ENCODE peak calls at places on chromosomes 6 and 20, in nine cellular contexts. One of them, this sample, is unnamed.

GRCh38 chr6:151081658-151082057 is 158.1 kb upstream of the AKAP12 start:
- DNase-seq in pulmonary artery endothelial cell: no peak
- DNase-seq in fibroblast of the aortic adventitia: no peak
- DNase-seq in renal cortical epithelial cell: no peak
- DNase-seq in HFFc6: no peak
- DNase-seq in stomach: no peak
- DNase-seq in lung microvascular endothelial cell: no peak
- DNase-seq in GF-D8: no peak
- DNase-seq in psoas muscle: no peak
- DNase-seq in this sample: no peak

GRCh38 chr6:71040043-71040442 is 83.2 kb upstream of the B3GAT2 start:
- DNase-seq in pulmonary artery endothelial cell: no peak
- DNase-seq in fibroblast of the aortic adventitia: no peak
- DNase-seq in renal cortical epithelial cell: peak
- DNase-seq in HFFc6: no peak
- DNase-seq in stomach: no peak
- DNase-seq in lung microvascular endothelial cell: no peak
- DNase-seq in GF-D8: no peak
- DNase-seq in psoas muscle: no peak
- DNase-seq in this sample: no peak

GRCh38 chr20:10647471-10647870 is 26.3 kb downstream of the JAG1 start:
- DNase-seq in pulmonary artery endothelial cell: no peak
- DNase-seq in fibroblast of the aortic adventitia: no peak
- DNase-seq in renal cortical epithelial cell: peak
- DNase-seq in HFFc6: no peak
- DNase-seq in stomach: no peak
- DNase-seq in lung microvascular endothelial cell: no peak
- DNase-seq in GF-D8: no peak
- DNase-seq in psoas muscle: no peak
- DNase-seq in this sample: no peak

GRCh38 chr6:81844686-81845085 is 92.2 kb upstream of the TENT5A start:
- DNase-seq in pulmonary artery endothelial cell: no peak
- DNase-seq in fibroblast of the aortic adventitia: peak
- DNase-seq in renal cortical epithelial cell: no peak
- DNase-seq in HFFc6: no peak
- DNase-seq in stomach: no peak
- DNase-seq in lung microvascular endothelial cell: no peak
- DNase-seq in GF-D8: no peak
- DNase-seq in psoas muscle: no peak
- DNase-seq in this sample: peak

GRCh38 chr20:47970282-47970903 is 185.1 kb upstream of the SULF2 start:
- DNase-seq in pulmonary artery endothelial cell: no peak
- DNase-seq in fibroblast of the aortic adventitia: no peak
- DNase-seq in renal cortical epithelial cell: peak
- DNase-seq in HFFc6: no peak
- DNase-seq in stomach: no peak
- DNase-seq in lung microvascular endothelial cell: no peak
- DNase-seq in GF-D8: no peak
- DNase-seq in psoas muscle: no peak
- DNase-seq in this sample: no peak

GRCh38 chr6:160767019-160767646 is 65.1 kb downstream of the PLG start:
- DNase-seq in pulmonary artery endothelial cell: peak
- DNase-seq in fibroblast of the aortic adventitia: peak
- DNase-seq in renal cortical epithelial cell: peak
- DNase-seq in HFFc6: no peak
- DNase-seq in stomach: peak
- DNase-seq in lung microvascular endothelial cell: peak
- DNase-seq in GF-D8: no peak
- DNase-seq in psoas muscle: peak
- DNase-seq in this sample: peak

GRCh38 chr6:98576811-98577210 is 257.6 kb upstream of the POU3F2 start:
- DNase-seq in pulmonary artery endothelial cell: no peak
- DNase-seq in fibroblast of the aortic adventitia: no peak
- DNase-seq in renal cortical epithelial cell: no peak
- DNase-seq in HFFc6: no peak
- DNase-seq in stomach: no peak
- DNase-seq in lung microvascular endothelial cell: no peak
- DNase-seq in GF-D8: no peak
- DNase-seq in psoas muscle: no peak
- DNase-seq in this sample: no peak

GRCh38 chr6:112298021-112298745 is 43.8 kb upstream of the LAMA4 start:
- DNase-seq in pulmonary artery endothelial cell: peak
- DNase-seq in fibroblast of the aortic adventitia: peak
- DNase-seq in renal cortical epithelial cell: peak
- DNase-seq in HFFc6: peak
- DNase-seq in stomach: no peak
- DNase-seq in lung microvascular endothelial cell: peak
- DNase-seq in GF-D8: no peak
- DNase-seq in psoas muscle: no peak
- DNase-seq in this sample: peak

GRCh38 chr20:13286052-13286451 is 65.0 kb downstream of the ISM1 start:
- DNase-seq in pulmonary artery endothelial cell: no peak
- DNase-seq in fibroblast of the aortic adventitia: no peak
- DNase-seq in renal cortical epithelial cell: no peak
- DNase-seq in HFFc6: no peak
- DNase-seq in stomach: no peak
- DNase-seq in lung microvascular endothelial cell: no peak
- DNase-seq in GF-D8: no peak
- DNase-seq in psoas muscle: no peak
- DNase-seq in this sample: no peak

GRCh38 chr6:33298773-33299236 is at the start of gene RGL2:
- DNase-seq in pulmonary artery endothelial cell: no peak
- DNase-seq in fibroblast of the aortic adventitia: peak
- DNase-seq in renal cortical epithelial cell: no peak
- DNase-seq in HFFc6: no peak
- DNase-seq in stomach: peak
- DNase-seq in lung microvascular endothelial cell: peak
- DNase-seq in GF-D8: peak
- DNase-seq in psoas muscle: peak
- DNase-seq in this sample: peak

GRCh38 chr6:19719691-19720127 is 117.5 kb upstream of the ID4 start:
- DNase-seq in pulmonary artery endothelial cell: no peak
- DNase-seq in fibroblast of the aortic adventitia: peak
- DNase-seq in renal cortical epithelial cell: peak
- DNase-seq in HFFc6: peak
- DNase-seq in stomach: no peak
- DNase-seq in lung microvascular endothelial cell: no peak
- DNase-seq in GF-D8: no peak
- DNase-seq in psoas muscle: no peak
- DNase-seq in this sample: peak

GRCh38 chr20:34390769-34391447 is 27.8 kb downstream of the ITCH start:
- DNase-seq in pulmonary artery endothelial cell: peak
- DNase-seq in fibroblast of the aortic adventitia: peak
- DNase-seq in renal cortical epithelial cell: peak
- DNase-seq in HFFc6: peak
- DNase-seq in stomach: peak
- DNase-seq in lung microvascular endothelial cell: peak
- DNase-seq in GF-D8: no peak
- DNase-seq in psoas muscle: peak
- DNase-seq in this sample: peak

GRCh38 chr20:13231031-13231752 is 10.1 kb downstream of the ISM1 start:
- DNase-seq in pulmonary artery endothelial cell: no peak
- DNase-seq in fibroblast of the aortic adventitia: no peak
- DNase-seq in renal cortical epithelial cell: peak
- DNase-seq in HFFc6: peak
- DNase-seq in stomach: no peak
- DNase-seq in lung microvascular endothelial cell: peak
- DNase-seq in GF-D8: no peak
- DNase-seq in psoas muscle: no peak
- DNase-seq in this sample: peak

GRCh38 chr6:159931112-159931511 is 37.8 kb upstream of the IGF2R start:
- DNase-seq in pulmonary artery endothelial cell: no peak
- DNase-seq in fibroblast of the aortic adventitia: no peak
- DNase-seq in renal cortical epithelial cell: no peak
- DNase-seq in HFFc6: no peak
- DNase-seq in stomach: no peak
- DNase-seq in lung microvascular endothelial cell: no peak
- DNase-seq in GF-D8: no peak
- DNase-seq in psoas muscle: no peak
- DNase-seq in this sample: no peak

GRCh38 chr6:10555625-10556309 is 34.6 kb downstream of the GCNT2 start:
- DNase-seq in pulmonary artery endothelial cell: no peak
- DNase-seq in fibroblast of the aortic adventitia: peak
- DNase-seq in renal cortical epithelial cell: no peak
- DNase-seq in HFFc6: no peak
- DNase-seq in stomach: peak
- DNase-seq in lung microvascular endothelial cell: peak
- DNase-seq in GF-D8: no peak
- DNase-seq in psoas muscle: peak
- DNase-seq in this sample: peak

GRCh38 chr20:44967207-44967807 is 995 bp downstream of the STK4 start:
- DNase-seq in pulmonary artery endothelial cell: no peak
- DNase-seq in fibroblast of the aortic adventitia: peak
- DNase-seq in renal cortical epithelial cell: peak
- DNase-seq in HFFc6: peak
- DNase-seq in stomach: no peak
- DNase-seq in lung microvascular endothelial cell: no peak
- DNase-seq in GF-D8: peak
- DNase-seq in psoas muscle: no peak
- DNase-seq in this sample: no peak

GRCh38 chr6:155121699-155122098 is 126.6 kb downstream of the TIAM2 start:
- DNase-seq in pulmonary artery endothelial cell: no peak
- DNase-seq in fibroblast of the aortic adventitia: peak
- DNase-seq in renal cortical epithelial cell: no peak
- DNase-seq in HFFc6: peak
- DNase-seq in stomach: no peak
- DNase-seq in lung microvascular endothelial cell: no peak
- DNase-seq in GF-D8: no peak
- DNase-seq in psoas muscle: peak
- DNase-seq in this sample: peak

GRCh38 chr6:137657351-137657911 is 163.2 kb upstream of the OLIG3 start:
- DNase-seq in pulmonary artery endothelial cell: no peak
- DNase-seq in fibroblast of the aortic adventitia: no peak
- DNase-seq in renal cortical epithelial cell: peak
- DNase-seq in HFFc6: no peak
- DNase-seq in stomach: no peak
- DNase-seq in lung microvascular endothelial cell: no peak
- DNase-seq in GF-D8: no peak
- DNase-seq in psoas muscle: no peak
- DNase-seq in this sample: no peak

GRCh38 chr6:157764346-157765068 is 58.5 kb upstream of the SNX9 start:
- DNase-seq in pulmonary artery endothelial cell: peak
- DNase-seq in fibroblast of the aortic adventitia: peak
- DNase-seq in renal cortical epithelial cell: peak
- DNase-seq in HFFc6: peak
- DNase-seq in stomach: peak
- DNase-seq in lung microvascular endothelial cell: peak
- DNase-seq in GF-D8: peak
- DNase-seq in psoas muscle: peak
- DNase-seq in this sample: peak

GRCh38 chr6:20819774-20820400 is 285.6 kb downstream of the CDKAL1 start:
- DNase-seq in pulmonary artery endothelial cell: no peak
- DNase-seq in fibroblast of the aortic adventitia: no peak
- DNase-seq in renal cortical epithelial cell: no peak
- DNase-seq in HFFc6: no peak
- DNase-seq in stomach: no peak
- DNase-seq in lung microvascular endothelial cell: no peak
- DNase-seq in GF-D8: no peak
- DNase-seq in psoas muscle: no peak
- DNase-seq in this sample: no peak

GRCh38 chr6:73207221-73207837 is 18.0 kb downstream of the KHDC1L start:
- DNase-seq in pulmonary artery endothelial cell: no peak
- DNase-seq in fibroblast of the aortic adventitia: peak
- DNase-seq in renal cortical epithelial cell: no peak
- DNase-seq in HFFc6: no peak
- DNase-seq in stomach: no peak
- DNase-seq in lung microvascular endothelial cell: no peak
- DNase-seq in GF-D8: no peak
- DNase-seq in psoas muscle: no peak
- DNase-seq in this sample: no peak

GRCh38 chr20:44583179-44583578 is 800 bp downstream of the PKIG start:
- DNase-seq in pulmonary artery endothelial cell: no peak
- DNase-seq in fibroblast of the aortic adventitia: no peak
- DNase-seq in renal cortical epithelial cell: no peak
- DNase-seq in HFFc6: no peak
- DNase-seq in stomach: no peak
- DNase-seq in lung microvascular endothelial cell: no peak
- DNase-seq in GF-D8: no peak
- DNase-seq in psoas muscle: no peak
- DNase-seq in this sample: no peak

GRCh38 chr6:68778356-68779020 is 143.4 kb downstream of the ADGRB3 start:
- DNase-seq in pulmonary artery endothelial cell: no peak
- DNase-seq in fibroblast of the aortic adventitia: peak
- DNase-seq in renal cortical epithelial cell: peak
- DNase-seq in HFFc6: no peak
- DNase-seq in stomach: no peak
- DNase-seq in lung microvascular endothelial cell: peak
- DNase-seq in GF-D8: no peak
- DNase-seq in psoas muscle: no peak
- DNase-seq in this sample: peak

GRCh38 chr6:79438015-79438414 is 99.2 kb downstream of the LCA5 start:
- DNase-seq in pulmonary artery endothelial cell: no peak
- DNase-seq in fibroblast of the aortic adventitia: peak
- DNase-seq in renal cortical epithelial cell: no peak
- DNase-seq in HFFc6: no peak
- DNase-seq in stomach: no peak
- DNase-seq in lung microvascular endothelial cell: peak
- DNase-seq in GF-D8: no peak
- DNase-seq in psoas muscle: no peak
- DNase-seq in this sample: peak

GRCh38 chr6:167953551-167953950 is 43.9 kb upstream of the KIF25 start:
- DNase-seq in pulmonary artery endothelial cell: no peak
- DNase-seq in fibroblast of the aortic adventitia: no peak
- DNase-seq in renal cortical epithelial cell: no peak
- DNase-seq in HFFc6: no peak
- DNase-seq in stomach: no peak
- DNase-seq in lung microvascular endothelial cell: no peak
- DNase-seq in GF-D8: no peak
- DNase-seq in psoas muscle: no peak
- DNase-seq in this sample: no peak

GRCh38 chr6:52644246-52644645 is 26.7 kb upstream of the TMEM14A start:
- DNase-seq in pulmonary artery endothelial cell: no peak
- DNase-seq in fibroblast of the aortic adventitia: no peak
- DNase-seq in renal cortical epithelial cell: no peak
- DNase-seq in HFFc6: no peak
- DNase-seq in stomach: no peak
- DNase-seq in lung microvascular endothelial cell: no peak
- DNase-seq in GF-D8: no peak
- DNase-seq in psoas muscle: no peak
- DNase-seq in this sample: no peak

GRCh38 chr6:4743026-4743425 is 33.2 kb upstream of the CDYL start:
- DNase-seq in pulmonary artery endothelial cell: no peak
- DNase-seq in fibroblast of the aortic adventitia: peak
- DNase-seq in renal cortical epithelial cell: no peak
- DNase-seq in HFFc6: no peak
- DNase-seq in stomach: no peak
- DNase-seq in lung microvascular endothelial cell: no peak
- DNase-seq in GF-D8: no peak
- DNase-seq in psoas muscle: no peak
- DNase-seq in this sample: no peak

GRCh38 chr6:35718354-35718695 is 18.5 kb upstream of the ARMC12 start:
- DNase-seq in pulmonary artery endothelial cell: no peak
- DNase-seq in fibroblast of the aortic adventitia: no peak
- DNase-seq in renal cortical epithelial cell: no peak
- DNase-seq in HFFc6: no peak
- DNase-seq in stomach: no peak
- DNase-seq in lung microvascular endothelial cell: no peak
- DNase-seq in GF-D8: no peak
- DNase-seq in psoas muscle: no peak
- DNase-seq in this sample: no peak

GRCh38 chr6:69162811-69163210 is 527.7 kb downstream of the ADGRB3 start:
- DNase-seq in pulmonary artery endothelial cell: no peak
- DNase-seq in fibroblast of the aortic adventitia: no peak
- DNase-seq in renal cortical epithelial cell: no peak
- DNase-seq in HFFc6: no peak
- DNase-seq in stomach: no peak
- DNase-seq in lung microvascular endothelial cell: no peak
- DNase-seq in GF-D8: no peak
- DNase-seq in psoas muscle: no peak
- DNase-seq in this sample: peak

GRCh38 chr6:163408352-163408991 is 6.0 kb upstream of the QKI start:
- DNase-seq in pulmonary artery endothelial cell: no peak
- DNase-seq in fibroblast of the aortic adventitia: no peak
- DNase-seq in renal cortical epithelial cell: peak
- DNase-seq in HFFc6: no peak
- DNase-seq in stomach: no peak
- DNase-seq in lung microvascular endothelial cell: no peak
- DNase-seq in GF-D8: no peak
- DNase-seq in psoas muscle: no peak
- DNase-seq in this sample: no peak

GRCh38 chr6:37539706-37540352 is 40.1 kb upstream of the CCDC167 start:
- DNase-seq in pulmonary artery endothelial cell: no peak
- DNase-seq in fibroblast of the aortic adventitia: no peak
- DNase-seq in renal cortical epithelial cell: no peak
- DNase-seq in HFFc6: no peak
- DNase-seq in stomach: no peak
- DNase-seq in lung microvascular endothelial cell: no peak
- DNase-seq in GF-D8: no peak
- DNase-seq in psoas muscle: no peak
- DNase-seq in this sample: no peak

This sample was measured in fibroblast of gingiva.